ENCODE peak calls at places on chromosomes 13 and 19, in six cellular contexts. N is epithelial cell of esophagus, T is NCI-H2171, R is neural progenitor cell, S is kidney glomerular epithelial cell, A is lung. O is an unnamed sample.
A peak's percentile ranks its signal among the peaks of the same experiment; 100 is the strongest.

GRCh38 chr13:24618219-24618955 is 61.8 kb upstream of the ATP12A start:
- DNase-seq in T (no peak), A (no peak), N (no peak), S (no peak), R (no peak), O (peak; percentile 88)

GRCh38 chr13:67226686-67227085 is 3.5 kb downstream of the PCDH9 start:
- DNase-seq in T (no peak), N (no peak), R (no peak), A (no peak), S (no peak), O (no peak)

GRCh38 chr19:34336781-34337271 is 28.2 kb upstream of the GPI start:
- DNase-seq in R (peak; percentile 56), N (peak; percentile 48), S (peak; percentile 45), T (peak; percentile 18), A (no peak), O (no peak)

GRCh38 chr13:113350065-113350937 is 13.6 kb downstream of the GRTP1 start:
- DNase-seq in A (no peak), T (no peak), S (no peak), R (peak; percentile 28), N (peak; percentile 58), O (no peak)

GRCh38 chr19:53394974-53395839 is at the start of gene ZNF765:
- DNase-seq in R (peak; percentile 98), S (peak; percentile 89), N (peak; percentile 95), T (peak; percentile 91), A (peak; percentile 96), O (peak; percentile 97)

GRCh38 chr13:101751488-101751887 is 299.0 kb downstream of the ITGBL1 start:
- DNase-seq in A (no peak), S (no peak), R (no peak), N (peak; percentile 75), T (peak; percentile 70), O (no peak)

GRCh38 chr13:28805193-28805819 is 14.8 kb upstream of the MTUS2 start:
- DNase-seq in S (peak; percentile 5), T (no peak), R (peak; percentile 52), A (no peak), N (peak; percentile 17), O (peak; percentile 53)

GRCh38 chr13:113589251-113589960 is 4.9 kb downstream of the TFDP1 start:
- DNase-seq in A (no peak), S (no peak), R (no peak), T (no peak), N (no peak), O (no peak)

GRCh38 chr19:42568006-42568405 is 26.7 kb downstream of the CEACAM8 start:
- DNase-seq in A (no peak), S (no peak), T (no peak), N (no peak), R (no peak), O (no peak)

GRCh38 chr13:58051807-58052375 is 420.3 kb downstream of the PCDH17 start:
- DNase-seq in N (no peak), T (no peak), R (no peak), S (no peak), A (no peak), O (no peak)

GRCh38 chr19:36256853-36257511 is 42.1 kb downstream of the ZNF146 start:
- DNase-seq in R (no peak), A (no peak), N (no peak), T (no peak), S (no peak), O (no peak)

GRCh38 chr13:88068975-88069374 is 397.8 kb downstream of the SLITRK5 start:
- DNase-seq in A (no peak), R (peak; percentile 61), T (no peak), S (no peak), N (peak; percentile 25), O (no peak)

GRCh38 chr13:24118576-24118975 is 41.9 kb upstream of the SPATA13 start:
- DNase-seq in A (no peak), N (no peak), T (no peak), R (no peak), S (no peak), O (no peak)

GRCh38 chr13:83905641-83906040 is 23.4 kb upstream of the SLITRK1 start:
- DNase-seq in T (no peak), N (no peak), R (no peak), S (no peak), A (no peak), O (no peak)

GRCh38 chr13:99726261-99726894 is 225.1 kb downstream of the TM9SF2 start:
- DNase-seq in A (no peak), S (no peak), N (no peak), R (peak; percentile 70), T (no peak), O (no peak)

GRCh38 chr19:55070755-55071502 is 4.7 kb upstream of the EPS8L1 start:
- DNase-seq in S (peak; percentile 80), R (no peak), T (no peak), A (peak; percentile 58), N (peak; percentile 94), O (peak; percentile 85)